ENCODE peak calls at places on chromosome 6, in five cellular contexts. R, T, M, C and G are unnamed samples.

GRCh38 chr6:30158475-30159025 is 2.5 kb downstream of the TRIM10 start:
- ATAC-seq in C (no peak), M (peak; percentile 67), R (no peak), T (no peak), G (peak; percentile 59)

GRCh38 chr6:56245903-56246351 is 1.5 kb downstream of the COL21A1 start:
- ATAC-seq in C (no peak), M (no peak), T (no peak), R (peak; percentile 54), G (no peak)

GRCh38 chr6:81003156-81003555 is 749.3 kb downstream of the TENT5A start:
- ATAC-seq in T (no peak), M (no peak), C (no peak), R (no peak), G (no peak)

GRCh38 chr6:80105972-80106417 is 476 bp upstream of the BCKDHB start:
- ATAC-seq in T (no peak), C (peak; percentile 3), R (no peak), M (peak; percentile 12), G (peak; percentile 18)

GRCh38 chr6:47165918-47166317 is 123.8 kb upstream of the ADGRF1 start:
- ATAC-seq in C (no peak), R (no peak), T (no peak), M (no peak), G (no peak)

GRCh38 chr6:44869321-44869897 is 458.7 kb upstream of the RUNX2 start:
- ATAC-seq in C (no peak), T (no peak), R (no peak), M (peak; percentile 90), G (peak; percentile 62)

GRCh38 chr6:135913785-135914184 is 62.3 kb downstream of the PDE7B start:
- ATAC-seq in M (no peak), C (no peak), R (no peak), T (no peak), G (no peak)

GRCh38 chr6:48553449-48553848 is 442.5 kb upstream of the PTCHD4 start:
- ATAC-seq in M (no peak), C (no peak), T (no peak), R (no peak), G (no peak)

GRCh38 chr6:97396880-97397279 is 113.9 kb upstream of the MMS22L start:
- ATAC-seq in C (no peak), T (no peak), R (no peak), M (no peak), G (no peak)

GRCh38 chr6:142302427-142303190 is 802 bp downstream of the ADGRG6 start:
- ATAC-seq in M (no peak), C (peak; percentile 17), T (no peak), R (no peak), G (no peak)

GRCh38 chr6:67608099-67608749 is 1026.9 kb upstream of the ADGRB3 start:
- ATAC-seq in T (no peak), M (no peak), R (no peak), C (no peak), G (no peak)

GRCh38 chr6:100376103-100376502 is 88.6 kb downstream of the SIM1 start:
- ATAC-seq in C (no peak), R (no peak), T (no peak), M (no peak), G (no peak)

GRCh38 chr6:160300076-160300695 is 41.6 kb upstream of the SLC22A2 start:
- ATAC-seq in M (no peak), C (no peak), T (no peak), R (no peak), G (no peak)

GRCh38 chr6:4791174-4791573 is 15.0 kb downstream of the CDYL start:
- ATAC-seq in M (no peak), R (no peak), C (no peak), T (no peak), G (no peak)

GRCh38 chr6:24052632-24053031 is 73.4 kb upstream of the NRSN1 start:
- ATAC-seq in T (no peak), C (no peak), R (no peak), M (no peak), G (no peak)

GRCh38 chr6:135935951-135936601 is 84.6 kb downstream of the PDE7B start:
- ATAC-seq in T (no peak), M (no peak), R (no peak), C (peak; percentile 39), G (no peak)

GRCh38 chr6:90386796-90387390 is 90.2 kb upstream of the BACH2 start:
- ATAC-seq in C (no peak), T (no peak), M (no peak), R (no peak), G (no peak)

GRCh38 chr6:123742626-123743025 is 61.0 kb upstream of the NKAIN2 start:
- ATAC-seq in T (no peak), M (no peak), C (no peak), R (no peak), G (no peak)

GRCh38 chr6:5676701-5677100 is 330.0 kb downstream of the NRN1 start:
- ATAC-seq in C (no peak), T (no peak), R (no peak), M (no peak), G (no peak)

GRCh38 chr6:137033828-137034227 is 10.9 kb downstream of the IL20RA start:
- ATAC-seq in T (peak; percentile 87), C (no peak), R (no peak), M (peak; percentile 93), G (peak; percentile 95)

GRCh38 chr6:4055420-4056041 is 23.4 kb downstream of the FAM217A start:
- ATAC-seq in M (no peak), R (no peak), C (peak; percentile 43), T (no peak), G (no peak)

GRCh38 chr6:119344306-119344705 is 5.3 kb downstream of the MAN1A1 start:
- ATAC-seq in M (no peak), C (no peak), T (no peak), R (no peak), G (no peak)

GRCh38 chr6:31712296-31712695 is 2.9 kb upstream of the LY6G6D start:
- ATAC-seq in R (no peak), M (peak; percentile 51), T (peak; percentile 62), C (peak; percentile 43), G (peak; percentile 45)

GRCh38 chr6:7138921-7139358 is 31.2 kb downstream of the RREB1 start:
- ATAC-seq in R (no peak), C (no peak), M (peak; percentile 6), T (peak; percentile 7), G (no peak)

GRCh38 chr6:135811644-135812043 is 39.9 kb upstream of the PDE7B start:
- ATAC-seq in M (no peak), C (no peak), T (no peak), R (no peak), G (no peak)

GRCh38 chr6:152634773-152635172 is 2.4 kb downstream of the SYNE1 start:
- ATAC-seq in C (no peak), R (no peak), T (peak; percentile 67), M (peak; percentile 79), G (no peak)

GRCh38 chr6:79498842-79499241 is 38.4 kb downstream of the LCA5 start:
- ATAC-seq in C (no peak), R (no peak), M (no peak), T (no peak), G (no peak)

GRCh38 chr6:2770171-2770570 is 5.0 kb downstream of the WRNIP1 start:
- ATAC-seq in R (no peak), T (no peak), C (no peak), M (no peak), G (no peak)